ENCODE peak calls at places on chromosomes 16 and 17, in six cellular contexts. L is neuronal stem cell; C is CD8-positive, alpha-beta T cell; H is body of pancreas; O is WERI-Rb-1; T is pancreas. B is an unnamed sample. For H3K27me3, the result is how much of the 10 kb centered on the place peaks cover.

GRCh38 chr17:6677158-6677831 is 25.7 kb downstream of the C17orf100 start:
- DNase-seq in L (no peak), C (no peak), H (no peak), O (no peak), T (no peak), B (no peak)

GRCh38 chr17:71899317-71899716 is 221.5 kb upstream of the SOX9 start:
- DNase-seq in L (no peak), C (no peak), H (no peak), O (no peak), T (no peak), B (no peak)

GRCh38 chr17:64647817-64648216 is 14.3 kb downstream of the SMURF2 start:
- DNase-seq in L (no peak), C (no peak), H (no peak), O (no peak), T (no peak), B (no peak)

GRCh38 chr17:1486802-1487695 is 5.4 kb downstream of the MYO1C start:
- DNase-seq in L (peak), C (peak), H (peak), O (no peak), T (peak), B (peak)

GRCh38 chr16:88453621-88454314 is 688 bp downstream of the ZFPM1 start:
- DNase-seq in L (no peak), C (no peak), H (peak), O (no peak), T (no peak), B (peak)

GRCh38 chr17:10614536-10615155 is 42.5 kb downstream of the MYH3 start:
- DNase-seq in L (peak), C (no peak), H (peak), O (peak), T (no peak), B (peak)

GRCh38 chr17:67347826-67348225 is 18.6 kb downstream of the PSMD12 start:
- DNase-seq in L (no peak), C (no peak), H (no peak), O (no peak), T (no peak), B (no peak)

GRCh38 chr16:8634991-8635736 is 13.7 kb downstream of the METTL22 start:
- DNase-seq in L (peak), C (no peak), H (no peak), O (peak), T (no peak), B (peak)

GRCh38 chr16:85216522-85217375 is 104.5 kb upstream of the CIBAR2 start:
- DNase-seq in L (no peak), C (no peak), H (no peak), O (peak), T (no peak), B (no peak)

GRCh38 chr17:44610331-44610730 is 45.9 kb upstream of the MEIOC start:
- DNase-seq in L (no peak), C (no peak), H (no peak), O (no peak), T (no peak), B (no peak)

GRCh38 chr17:8004899-8005298 is 2.5 kb downstream of the GUCY2D start:
- DNase-seq in L (no peak), C (no peak), H (no peak), O (no peak), T (no peak), B (no peak)

GRCh38 chr17:39450051-39450450 is 1.0 kb downstream of the MED1 start:
- DNase-seq in L (no peak), C (no peak), H (no peak), O (no peak), T (no peak), B (no peak)

GRCh38 chr17:19579867-19580565 is 46.4 kb downstream of the SLC47A1 start:
- DNase-seq in L (no peak), C (no peak), H (no peak), O (peak), T (no peak), B (peak)
- H3K4me3 ChIP-seq in L (no peak), C (no peak), H (no peak), O (peak), T (peak), B (peak)

DNA sequence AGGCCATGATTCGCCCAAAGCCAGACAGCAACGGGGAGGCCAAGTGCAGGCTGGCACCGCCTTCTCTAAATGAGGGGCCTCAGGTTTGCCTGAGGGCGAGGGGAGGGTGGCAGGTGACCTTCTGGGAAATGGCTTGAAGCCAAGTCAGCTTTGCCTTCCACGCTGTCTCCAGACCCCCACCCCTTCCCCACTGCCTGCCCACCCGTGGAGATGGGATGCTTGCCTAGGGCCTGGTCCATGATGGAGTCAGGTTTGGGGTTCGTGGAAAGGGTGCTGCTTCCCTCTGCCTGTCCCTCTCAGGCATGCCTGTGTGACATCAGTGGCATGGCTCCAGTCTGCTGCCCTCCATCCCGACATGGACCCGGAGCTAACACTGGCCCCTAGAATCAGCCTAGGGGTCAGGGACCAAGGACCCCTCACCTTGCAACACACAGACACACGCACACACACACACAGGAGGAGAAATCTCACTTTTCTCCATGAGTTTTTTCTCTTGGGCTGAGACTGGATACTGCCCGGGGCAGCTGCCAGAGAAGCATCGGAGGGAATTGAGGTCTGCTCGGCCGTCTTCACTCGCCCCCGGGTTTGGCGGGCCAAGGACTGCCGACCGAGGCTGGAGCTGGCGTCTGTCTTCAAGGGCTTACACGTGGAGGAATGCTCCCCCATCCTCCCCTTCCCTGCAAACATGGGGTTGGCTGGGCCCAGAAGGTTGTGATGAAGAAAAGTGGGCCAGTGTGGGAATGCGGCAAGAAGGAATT is 18.7 kb downstream of the NGFR start:
- DNase-seq in L (no peak), C (no peak), H (peak), O (no peak), T (no peak), B (no peak)
- H3K27ac ChIP-seq in L (no peak), C (no peak), H (no peak), O (peak), T (no peak), B (no peak)

GRCh38 chr17:80429356-80430275 is 14.6 kb downstream of the ENDOV start:
- DNase-seq in L (no peak), C (no peak), H (no peak), O (no peak), T (peak), B (no peak)
- H3K27me3 ChIP-seq in L (under half), C (under half), H (under half), O (under half), T (under half), B (under half)

DNA sequence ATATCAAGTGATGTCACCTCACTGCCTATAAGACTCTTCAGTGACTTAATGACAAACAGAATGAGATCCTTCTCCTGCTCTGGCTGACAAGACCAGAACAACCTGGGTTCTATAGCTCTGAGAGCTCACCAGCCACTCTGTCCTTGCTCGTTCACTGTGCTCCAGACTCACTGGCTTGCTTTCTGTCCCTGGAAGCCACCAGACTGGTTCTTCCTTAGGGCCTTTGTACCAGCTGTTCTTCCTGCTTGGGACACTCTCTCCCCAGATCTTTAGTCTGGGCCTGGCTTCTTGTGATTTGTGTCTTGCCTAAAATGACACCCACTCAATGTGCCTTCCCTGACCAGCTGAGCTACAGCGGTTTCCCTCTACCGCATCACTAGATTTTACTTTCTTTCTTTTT is 76.1 kb downstream of the FTO start:
- DNase-seq in L (no peak), C (no peak), H (peak), O (no peak), T (no peak), B (no peak)
- H3K4me3 ChIP-seq in L (no peak), C (no peak), H (no peak), O (no peak), T (no peak), B (no peak)

GRCh38 chr17:73773702-73774101 is 129.5 kb upstream of the SDK2 start:
- DNase-seq in L (no peak), C (no peak), H (no peak), O (no peak), T (no peak), B (no peak)
- H3K27ac ChIP-seq in L (no peak), C (no peak), H (no peak), O (no peak), T (no peak), B (no peak)

DNA sequence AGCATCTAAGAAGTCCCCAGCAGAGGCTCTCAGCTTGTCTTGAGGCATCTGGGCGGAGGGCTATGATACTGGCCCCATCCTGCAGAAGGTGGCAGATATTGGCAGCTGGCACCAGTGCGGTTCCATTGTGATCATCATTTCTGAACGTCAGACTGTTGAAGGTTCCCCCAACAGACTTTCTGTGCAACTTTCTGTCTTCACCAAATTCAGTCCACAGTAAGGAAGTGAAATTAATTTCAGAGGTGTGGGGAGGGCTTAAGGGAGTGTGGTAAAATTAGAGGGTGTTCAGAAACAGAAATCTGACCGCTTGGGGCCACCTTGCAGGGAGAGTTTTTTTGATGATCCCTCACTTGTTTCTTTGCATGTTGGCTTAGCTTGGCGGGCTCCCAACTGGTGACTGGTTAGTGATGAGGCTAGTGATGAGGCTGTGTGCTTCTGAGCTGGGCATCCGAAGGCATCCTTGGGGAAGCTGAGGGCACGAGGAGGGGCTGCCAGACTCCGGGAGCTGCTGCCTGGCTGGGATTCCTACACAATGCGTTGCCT is at the start of gene CIITA:
- DNase-seq in L (no peak), C (peak), H (peak), O (no peak), T (peak), B (peak)
- H3K27me3 ChIP-seq in L (under half), C (under half), H (under half), O (under half), T (under half), B (half or more)

DNA sequence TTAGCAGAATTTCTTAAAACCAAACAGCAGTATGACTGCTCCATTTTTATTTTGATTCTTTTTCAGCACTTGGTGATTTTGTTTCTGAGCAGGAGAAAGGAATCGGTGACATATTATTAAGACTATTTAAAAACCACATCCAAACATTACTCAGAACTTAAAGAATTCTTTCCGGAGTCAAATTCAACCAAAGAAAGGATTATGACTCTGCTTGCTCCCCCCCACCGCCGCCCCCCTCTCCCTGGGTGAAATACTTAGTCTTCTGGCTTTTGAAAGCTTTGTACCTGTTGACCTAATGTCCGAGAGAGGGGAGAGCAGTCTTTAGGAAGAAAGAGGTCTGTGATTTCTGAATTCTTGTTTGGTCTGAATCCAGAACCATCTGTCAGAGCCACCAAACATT is 17.9 kb upstream of the COL1A1 start:
- DNase-seq in L (no peak), C (no peak), H (no peak), O (no peak), T (no peak), B (no peak)
- H3K4me3 ChIP-seq in L (no peak), C (no peak), H (no peak), O (no peak), T (no peak), B (no peak)

GRCh38 chr17:57332501-57332900 is 76.2 kb downstream of the MSI2 start:
- DNase-seq in L (no peak), C (no peak), H (no peak), O (no peak), T (no peak), B (no peak)
- H3K27ac ChIP-seq in L (no peak), C (no peak), H (no peak), O (no peak), T (no peak), B (no peak)

DNA sequence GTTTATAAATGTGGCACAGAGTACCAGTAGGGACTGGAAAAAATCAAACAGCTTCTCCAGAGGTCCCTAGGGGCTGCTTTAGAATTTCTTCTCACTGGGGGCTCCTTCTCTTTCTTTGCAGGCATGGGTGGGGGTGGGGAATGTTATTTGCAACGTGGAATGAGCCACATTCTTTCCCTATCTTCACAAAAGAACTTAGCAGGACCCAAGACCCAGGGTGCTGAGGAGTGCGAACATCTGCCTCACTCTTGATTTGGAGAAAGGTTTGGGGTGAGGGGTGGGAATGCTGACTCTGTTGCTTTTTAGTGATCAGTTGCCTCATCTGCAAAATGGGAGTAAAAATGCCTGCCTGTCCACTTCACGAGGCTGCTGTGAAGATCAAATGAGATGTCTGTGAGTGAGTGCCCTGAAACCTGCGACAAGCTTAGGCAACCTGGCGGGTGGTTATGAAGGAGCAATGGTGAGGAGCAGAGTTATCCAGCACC is 10.8 kb upstream of the PIPOX start:
- DNase-seq in L (no peak), C (no peak), H (no peak), O (no peak), T (no peak), B (peak)
- H3K27me3 ChIP-seq in L (under half), C (under half), H (under half), O (under half), T (under half), B (under half)

GRCh38 chr16:89706446-89707260 is 5.1 kb upstream of the SPATA2L start:
- DNase-seq in L (no peak), C (no peak), H (no peak), O (no peak), T (no peak), B (no peak)
- H3K4me3 ChIP-seq in L (no peak), C (peak), H (no peak), O (no peak), T (no peak), B (peak)

B was measured in A673.